ENCODE peak calls at places on chromosome 12, in nine cellular contexts. One of them, this sample, is unnamed.
A peak's percentile ranks its signal among the peaks of the same experiment; 100 is the strongest.

GRCh38 chr12:8950287-8950574 is 786 bp upstream of the M6PR start:
- DNase-seq in lung: no peak
- DNase-seq in transverse colon: no peak
- DNase-seq in MM.1S: no peak
- DNase-seq in epithelial cell of esophagus: no peak
- DNase-seq in fibroblast of the aortic adventitia: no peak
- DNase-seq in cardiac muscle cell: no peak
- DNase-seq in HAP-1: peak; percentile 23
- DNase-seq in PC-9: no peak
- DNase-seq in this sample: no peak

GRCh38 chr12:6430990-6431353 is 13.8 kb upstream of the CD27 start:
- DNase-seq in lung: no peak
- DNase-seq in transverse colon: no peak
- DNase-seq in MM.1S: no peak
- DNase-seq in epithelial cell of esophagus: no peak
- DNase-seq in fibroblast of the aortic adventitia: no peak
- DNase-seq in cardiac muscle cell: no peak
- DNase-seq in HAP-1: no peak
- DNase-seq in PC-9: peak; percentile 41
- DNase-seq in this sample: no peak

GRCh38 chr12:62594771-62595170 is 128.1 kb downstream of the MON2 start:
- DNase-seq in lung: no peak
- DNase-seq in transverse colon: no peak
- DNase-seq in MM.1S: no peak
- DNase-seq in epithelial cell of esophagus: no peak
- DNase-seq in fibroblast of the aortic adventitia: no peak
- DNase-seq in cardiac muscle cell: no peak
- DNase-seq in HAP-1: no peak
- DNase-seq in PC-9: no peak
- DNase-seq in this sample: no peak

GRCh38 chr12:58564721-58565120 is 355.6 kb downstream of the LRIG3 start:
- DNase-seq in lung: no peak
- DNase-seq in transverse colon: no peak
- DNase-seq in MM.1S: no peak
- DNase-seq in epithelial cell of esophagus: no peak
- DNase-seq in fibroblast of the aortic adventitia: peak; percentile 16
- DNase-seq in cardiac muscle cell: peak; percentile 11
- DNase-seq in HAP-1: no peak
- DNase-seq in PC-9: no peak
- DNase-seq in this sample: peak; percentile 27

GRCh38 chr12:753401-754237 is 1.2 kb downstream of the WNK1 start:
- DNase-seq in lung: peak; percentile 54
- DNase-seq in transverse colon: peak; percentile 63
- DNase-seq in MM.1S: peak; percentile 52
- DNase-seq in epithelial cell of esophagus: no peak
- DNase-seq in fibroblast of the aortic adventitia: peak; percentile 32
- DNase-seq in cardiac muscle cell: peak; percentile 32
- DNase-seq in HAP-1: peak; percentile 27
- DNase-seq in PC-9: peak; percentile 46
- DNase-seq in this sample: no peak

GRCh38 chr12:57105011-57105753 is 6.0 kb downstream of the STAT6 start:
- DNase-seq in lung: no peak
- DNase-seq in transverse colon: no peak
- DNase-seq in MM.1S: no peak
- DNase-seq in epithelial cell of esophagus: no peak
- DNase-seq in fibroblast of the aortic adventitia: no peak
- DNase-seq in cardiac muscle cell: no peak
- DNase-seq in HAP-1: no peak
- DNase-seq in PC-9: no peak
- DNase-seq in this sample: no peak

GRCh38 chr12:94831081-94831747 is 172.3 kb downstream of the NDUFA12 start:
- DNase-seq in lung: no peak
- DNase-seq in transverse colon: peak; percentile 56
- DNase-seq in MM.1S: peak; percentile 81
- DNase-seq in epithelial cell of esophagus: no peak
- DNase-seq in fibroblast of the aortic adventitia: no peak
- DNase-seq in cardiac muscle cell: no peak
- DNase-seq in HAP-1: no peak
- DNase-seq in PC-9: no peak
- DNase-seq in this sample: no peak

GRCh38 chr12:2892246-2892645 is 1.6 kb downstream of the TULP3 start:
- DNase-seq in lung: no peak
- DNase-seq in transverse colon: no peak
- DNase-seq in MM.1S: no peak
- DNase-seq in epithelial cell of esophagus: no peak
- DNase-seq in fibroblast of the aortic adventitia: peak; percentile 55
- DNase-seq in cardiac muscle cell: no peak
- DNase-seq in HAP-1: no peak
- DNase-seq in PC-9: no peak
- DNase-seq in this sample: no peak

GRCh38 chr12:43758247-43758727 is 303 bp downstream of the PUS7L start:
- DNase-seq in lung: peak; percentile 45
- DNase-seq in transverse colon: peak; percentile 39
- DNase-seq in MM.1S: peak; percentile 17
- DNase-seq in epithelial cell of esophagus: peak; percentile 56
- DNase-seq in fibroblast of the aortic adventitia: peak; percentile 31
- DNase-seq in cardiac muscle cell: peak; percentile 46
- DNase-seq in HAP-1: peak; percentile 16
- DNase-seq in PC-9: no peak
- DNase-seq in this sample: peak; percentile 34

GRCh38 chr12:56469007-56469930 is 891 bp downstream of the SPRYD4 start:
- DNase-seq in lung: no peak
- DNase-seq in transverse colon: peak; percentile 44
- DNase-seq in MM.1S: peak; percentile 24
- DNase-seq in epithelial cell of esophagus: no peak
- DNase-seq in fibroblast of the aortic adventitia: no peak
- DNase-seq in cardiac muscle cell: no peak
- DNase-seq in HAP-1: no peak
- DNase-seq in PC-9: no peak
- DNase-seq in this sample: peak; percentile 22

GRCh38 chr12:110704750-110705149 is 15.8 kb upstream of the HVCN1 start:
- DNase-seq in lung: no peak
- DNase-seq in transverse colon: peak; percentile 44
- DNase-seq in MM.1S: peak; percentile 33
- DNase-seq in epithelial cell of esophagus: peak; percentile 56
- DNase-seq in fibroblast of the aortic adventitia: no peak
- DNase-seq in cardiac muscle cell: no peak
- DNase-seq in HAP-1: no peak
- DNase-seq in PC-9: no peak
- DNase-seq in this sample: peak; percentile 68

GRCh38 chr12:56715798-56716197 is 9.3 kb downstream of the NACA start:
- DNase-seq in lung: no peak
- DNase-seq in transverse colon: no peak
- DNase-seq in MM.1S: no peak
- DNase-seq in epithelial cell of esophagus: no peak
- DNase-seq in fibroblast of the aortic adventitia: no peak
- DNase-seq in cardiac muscle cell: no peak
- DNase-seq in HAP-1: no peak
- DNase-seq in PC-9: no peak
- DNase-seq in this sample: no peak

DNA sequence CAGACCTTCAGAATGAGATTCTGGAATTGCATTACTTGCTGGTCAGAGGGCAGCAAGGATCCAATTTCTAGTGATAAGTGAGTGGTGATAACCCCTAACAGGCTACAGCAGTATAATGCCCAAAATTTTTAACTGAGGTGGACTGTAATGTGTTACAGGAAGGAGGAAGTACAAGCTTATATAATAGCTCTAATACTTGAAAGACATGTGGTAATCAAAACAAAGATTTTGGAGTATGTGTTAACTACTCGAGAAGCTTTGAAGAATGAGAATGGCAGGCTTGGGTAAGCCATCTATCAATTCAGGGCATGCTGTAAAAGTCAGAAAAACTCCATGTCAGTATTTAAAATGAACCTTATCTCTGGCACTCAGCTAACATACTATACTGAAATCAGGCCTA is 70.5 kb downstream of the ANKS1B start:
- DNase-seq in lung: no peak
- DNase-seq in transverse colon: no peak
- DNase-seq in MM.1S: no peak
- DNase-seq in epithelial cell of esophagus: no peak
- DNase-seq in fibroblast of the aortic adventitia: no peak
- DNase-seq in cardiac muscle cell: no peak
- DNase-seq in HAP-1: no peak
- DNase-seq in PC-9: no peak
- DNase-seq in this sample: no peak
- H3K4me3 ChIP-seq in lung: no peak overlapping the region
- H3K4me3 ChIP-seq in transverse colon: no peak overlapping the region
- H3K4me3 ChIP-seq in MM.1S: no peak overlapping the region
- H3K4me3 ChIP-seq in epithelial cell of esophagus: no peak overlapping the region
- H3K4me3 ChIP-seq in fibroblast of the aortic adventitia: no peak overlapping the region
- H3K4me3 ChIP-seq in cardiac muscle cell: no peak overlapping the region
- H3K4me3 ChIP-seq in HAP-1: no peak overlapping the region
- H3K4me3 ChIP-seq in PC-9: no peak overlapping the region
- H3K4me3 ChIP-seq in this sample: no peak overlapping the region

GRCh38 chr12:54185919-54186318 is 2.9 kb downstream of the SMUG1 start:
- DNase-seq in lung: no peak
- DNase-seq in transverse colon: no peak
- DNase-seq in MM.1S: no peak
- DNase-seq in epithelial cell of esophagus: no peak
- DNase-seq in fibroblast of the aortic adventitia: no peak
- DNase-seq in cardiac muscle cell: no peak
- DNase-seq in HAP-1: no peak
- DNase-seq in PC-9: no peak
- DNase-seq in this sample: no peak

GRCh38 chr12:54187075-54187474 is 1.7 kb downstream of the SMUG1 start:
- DNase-seq in lung: no peak
- DNase-seq in transverse colon: no peak
- DNase-seq in MM.1S: no peak
- DNase-seq in epithelial cell of esophagus: peak; percentile 55
- DNase-seq in fibroblast of the aortic adventitia: no peak
- DNase-seq in cardiac muscle cell: no peak
- DNase-seq in HAP-1: no peak
- DNase-seq in PC-9: no peak
- DNase-seq in this sample: peak; percentile 34

GRCh38 chr12:54191550-54192022 is 2.8 kb upstream of the SMUG1 start:
- DNase-seq in lung: peak; percentile 77
- DNase-seq in transverse colon: peak; percentile 83
- DNase-seq in MM.1S: peak; percentile 75
- DNase-seq in epithelial cell of esophagus: peak; percentile 81
- DNase-seq in fibroblast of the aortic adventitia: peak; percentile 87
- DNase-seq in cardiac muscle cell: peak; percentile 89
- DNase-seq in HAP-1: peak; percentile 82
- DNase-seq in PC-9: peak; percentile 74
- DNase-seq in this sample: peak; percentile 84

GRCh38 chr12:54191126-54191525 is 2.3 kb upstream of the SMUG1 start:
- DNase-seq in lung: no peak
- DNase-seq in transverse colon: no peak
- DNase-seq in MM.1S: no peak
- DNase-seq in epithelial cell of esophagus: peak; percentile 54
- DNase-seq in fibroblast of the aortic adventitia: no peak
- DNase-seq in cardiac muscle cell: no peak
- DNase-seq in HAP-1: no peak
- DNase-seq in PC-9: no peak
- DNase-seq in this sample: no peak

DNA sequence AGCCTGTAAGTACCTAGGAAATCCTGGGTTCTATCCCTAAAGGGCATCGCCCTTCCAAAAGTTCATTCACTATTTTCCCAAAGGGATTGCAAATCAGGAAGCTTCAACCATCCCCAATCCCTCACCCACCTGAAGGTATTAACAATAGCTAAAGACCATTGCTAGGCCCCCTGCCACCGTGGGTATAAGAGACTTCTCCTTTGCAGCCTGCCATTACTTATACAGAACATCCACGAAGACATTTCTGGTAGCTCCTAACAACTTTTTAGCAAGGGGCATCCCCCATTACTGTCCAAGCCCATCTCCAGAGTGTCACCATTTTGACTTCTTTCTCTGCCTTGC is 384 bp upstream of the SMUG1 start:
- DNase-seq in lung: no peak
- DNase-seq in transverse colon: no peak
- DNase-seq in MM.1S: no peak
- DNase-seq in epithelial cell of esophagus: no peak
- DNase-seq in fibroblast of the aortic adventitia: no peak
- DNase-seq in cardiac muscle cell: no peak
- DNase-seq in HAP-1: no peak
- DNase-seq in PC-9: no peak
- DNase-seq in this sample: no peak
- H3K4me3 ChIP-seq in lung: no peak overlapping the region
- H3K4me3 ChIP-seq in transverse colon: no peak overlapping the region
- H3K4me3 ChIP-seq in MM.1S: peak overlapping the region; percentile 83
- H3K4me3 ChIP-seq in epithelial cell of esophagus: peak overlapping the region; percentile 91
- H3K4me3 ChIP-seq in fibroblast of the aortic adventitia: peak overlapping the region; percentile 46
- H3K4me3 ChIP-seq in cardiac muscle cell: peak overlapping the region; percentile 74
- H3K4me3 ChIP-seq in HAP-1: peak overlapping the region; percentile 75
- H3K4me3 ChIP-seq in PC-9: peak overlapping the region; percentile 90
- H3K4me3 ChIP-seq in this sample: peak overlapping the region; percentile 57

DNA sequence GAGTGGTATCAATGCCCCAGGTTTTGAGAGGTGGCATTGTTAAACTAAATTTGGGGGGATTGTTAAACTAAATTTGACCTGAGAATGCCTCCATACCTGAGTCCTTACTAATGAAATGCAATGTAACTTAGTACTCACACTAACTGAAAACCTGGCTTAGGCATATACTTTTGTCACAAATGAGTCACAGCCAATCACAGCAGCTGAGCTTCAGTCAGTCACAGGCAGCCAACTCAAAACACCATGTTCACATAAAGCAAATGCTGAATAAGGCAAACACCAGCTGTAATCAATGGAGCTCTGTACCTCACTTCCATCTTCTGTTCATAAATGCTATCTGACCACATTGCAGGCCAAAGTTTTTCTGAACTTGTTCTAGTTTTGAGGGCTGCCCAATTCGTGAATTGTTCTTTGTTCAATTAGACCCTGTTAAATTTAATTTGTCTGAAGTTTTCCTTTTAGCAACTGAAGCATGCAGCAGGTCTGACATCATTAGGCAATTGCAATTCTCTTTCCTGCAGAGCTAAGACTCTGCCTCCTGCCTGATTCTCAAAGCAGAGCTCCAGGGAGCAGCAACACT is 130.0 kb downstream of the WIF1 start:
- DNase-seq in lung: no peak
- DNase-seq in transverse colon: no peak
- DNase-seq in MM.1S: peak; percentile 9
- DNase-seq in epithelial cell of esophagus: peak; percentile 80
- DNase-seq in fibroblast of the aortic adventitia: no peak
- DNase-seq in cardiac muscle cell: no peak
- DNase-seq in HAP-1: no peak
- DNase-seq in PC-9: no peak
- DNase-seq in this sample: peak; percentile 71
- H3K4me3 ChIP-seq in lung: no peak overlapping the region
- H3K4me3 ChIP-seq in transverse colon: no peak overlapping the region
- H3K4me3 ChIP-seq in MM.1S: no peak overlapping the region
- H3K4me3 ChIP-seq in epithelial cell of esophagus: no peak overlapping the region
- H3K4me3 ChIP-seq in fibroblast of the aortic adventitia: no peak overlapping the region
- H3K4me3 ChIP-seq in cardiac muscle cell: no peak overlapping the region
- H3K4me3 ChIP-seq in HAP-1: no peak overlapping the region
- H3K4me3 ChIP-seq in PC-9: no peak overlapping the region
- H3K4me3 ChIP-seq in this sample: no peak overlapping the region

DNA sequence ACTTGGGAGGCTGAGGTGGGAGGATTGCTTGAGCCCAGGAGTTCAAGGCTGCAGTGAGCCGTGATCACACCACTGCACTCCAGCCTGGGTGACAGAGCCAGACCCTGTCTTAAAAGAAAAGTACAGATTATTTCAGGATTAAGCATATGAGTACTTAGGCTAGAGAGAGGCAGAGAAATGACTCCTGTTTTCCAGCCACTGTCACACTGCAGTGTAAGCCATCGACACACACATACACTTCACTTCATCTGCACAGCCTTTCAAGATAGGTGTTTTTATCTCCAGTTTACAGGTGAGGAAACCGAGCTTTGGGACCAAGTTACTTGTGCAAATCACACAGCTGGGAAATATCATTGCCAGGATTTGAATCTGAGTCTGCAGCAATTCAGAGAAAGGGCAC is 77.2 kb downstream of the ETV6 start:
- DNase-seq in lung: no peak
- DNase-seq in transverse colon: no peak
- DNase-seq in MM.1S: no peak
- DNase-seq in epithelial cell of esophagus: no peak
- DNase-seq in fibroblast of the aortic adventitia: no peak
- DNase-seq in cardiac muscle cell: no peak
- DNase-seq in HAP-1: no peak
- DNase-seq in PC-9: no peak
- DNase-seq in this sample: no peak
- H3K4me3 ChIP-seq in lung: no peak overlapping the region
- H3K4me3 ChIP-seq in transverse colon: no peak overlapping the region
- H3K4me3 ChIP-seq in MM.1S: no peak overlapping the region
- H3K4me3 ChIP-seq in epithelial cell of esophagus: no peak overlapping the region
- H3K4me3 ChIP-seq in fibroblast of the aortic adventitia: no peak overlapping the region
- H3K4me3 ChIP-seq in cardiac muscle cell: no peak overlapping the region
- H3K4me3 ChIP-seq in HAP-1: no peak overlapping the region
- H3K4me3 ChIP-seq in PC-9: no peak overlapping the region
- H3K4me3 ChIP-seq in this sample: no peak overlapping the region

This sample was measured in PC-3.